ENCODE peak calls at places on chromosomes 4 and X, in seven cellular contexts. S is activated CD8-positive, alpha-beta T cell treated with anti-CD3 and anti-CD28 coated beads, Interleukin-2, amount 10 ng/mL, durations not matched to agents 7 days and 5 days; G is left cardiac atrium; U is NCI-H1694 treated with DMSO at 0.1 percent for 48 hours; W is effector memory CD4-positive, alpha-beta T cell; E is choroid plexus epithelial cell; D is aorta. M is an unnamed sample.

GRCh38 chr4:40874331-40874730 is 124.6 kb downstream of the NSUN7 start:
- DNase-seq in S (no peak), G (no peak), U (no peak), W (no peak), E (no peak), D (no peak), M (no peak)

GRCh38 chrX:65407157-65407626 is 127.4 kb downstream of the LAS1L start:
- DNase-seq in S (peak), G (no peak), U (no peak), W (no peak), E (no peak), D (no peak), M (no peak)

GRCh38 chrX:3167771-3168170 is 126.5 kb downstream of the ARSF start:
- DNase-seq in S (no peak), G (no peak), U (no peak), W (no peak), E (no peak), D (no peak), M (no peak)

GRCh38 chr4:101222156-101222845 is 125.0 kb downstream of the PPP3CA start:
- DNase-seq in S (no peak), G (no peak), U (no peak), W (no peak), E (peak), D (no peak), M (no peak)

GRCh38 chrX:110733166-110733565 is 62.5 kb downstream of the CHRDL1 start:
- DNase-seq in S (no peak), G (no peak), U (no peak), W (no peak), E (peak), D (no peak), M (no peak)

GRCh38 chrX:136909119-136909705 is 28.7 kb upstream of the RBMX start:
- DNase-seq in S (peak), G (peak), U (peak), W (peak), E (peak), D (peak), M (peak)

GRCh38 chr4:183846951-183847350 is 58.2 kb upstream of the STOX2 start:
- DNase-seq in S (no peak), G (no peak), U (no peak), W (no peak), E (no peak), D (no peak), M (no peak)

GRCh38 chrX:134431894-134432293 is 28.1 kb upstream of the HPRT1 start:
- DNase-seq in S (no peak), G (no peak), U (no peak), W (no peak), E (peak), D (no peak), M (no peak)

GRCh38 chr4:155703486-155704227 is 37.0 kb downstream of the GUCY1A1 start:
- DNase-seq in S (no peak), G (no peak), U (no peak), W (no peak), E (no peak), D (no peak), M (no peak)

GRCh38 chr4:163614866-163615265 is 120.4 kb downstream of the TMA16 start:
- DNase-seq in S (no peak), G (no peak), U (no peak), W (no peak), E (no peak), D (no peak), M (no peak)

GRCh38 chr4:43853565-43854345 is 594.9 kb downstream of the KCTD8 start:
- DNase-seq in S (no peak), G (no peak), U (no peak), W (no peak), E (no peak), D (no peak), M (no peak)

GRCh38 chr4:123528501-123529277 is 132.1 kb downstream of the SPRY1 start:
- DNase-seq in S (no peak), G (no peak), U (no peak), W (no peak), E (no peak), D (no peak), M (no peak)

GRCh38 chrX:16436348-16437188 is 213.4 kb upstream of the S100G start:
- DNase-seq in S (peak), G (peak), U (peak), W (peak), E (peak), D (peak), M (peak)

GRCh38 chrX:101462892-101463291 is 22.4 kb upstream of the ARMCX4 start:
- DNase-seq in S (no peak), G (no peak), U (peak), W (no peak), E (peak), D (no peak), M (no peak)

GRCh38 chrX:22314211-22314610 is 41.5 kb downstream of the CBLL2 start:
- DNase-seq in S (no peak), G (no peak), U (no peak), W (no peak), E (no peak), D (no peak), M (no peak)

GRCh38 chr4:8140915-8141314 is 17.7 kb downstream of the ABLIM2 start:
- DNase-seq in S (no peak), G (no peak), U (no peak), W (no peak), E (no peak), D (no peak), M (no peak)

GRCh38 chrX:37542791-37543190 is 28.7 kb upstream of the LANCL3 start:
- DNase-seq in S (no peak), G (no peak), U (no peak), W (no peak), E (no peak), D (no peak), M (no peak)

GRCh38 chr4:70992354-70992753 is 1.1 kb upstream of the DCK start:
- DNase-seq in S (no peak), G (no peak), U (no peak), W (no peak), E (no peak), D (no peak), M (no peak)